ENCODE peak calls at places on chromosomes 5 and 9, in seven cellular contexts. M, Y, G, O, R, W and J are unnamed samples.
A peak's percentile ranks its signal among the peaks of the same experiment; 100 is the strongest.

GRCh38 chr5:181064987-181065386 is 24.9 kb downstream of the BTNL9 start:
- DNase-seq in G (peak; percentile 70), O (no peak), M (no peak), R (no peak), W (no peak), Y (no peak), J (no peak)

GRCh38 chr5:154194348-154195329 is 4.1 kb downstream of the GALNT10 start:
- DNase-seq in M (peak; percentile 25), Y (no peak), W (no peak), R (no peak), O (no peak), G (no peak), J (peak; percentile 45)

GRCh38 chr9:136441191-136441680 is 1.6 kb upstream of the INPP5E start:
- DNase-seq in O (no peak), G (no peak), W (no peak), M (no peak), Y (no peak), R (peak; percentile 53), J (no peak)

GRCh38 chr9:109319631-109320233 is 1.1 kb downstream of the EPB41L4B start:
- DNase-seq in Y (no peak), M (no peak), W (no peak), O (no peak), G (no peak), R (peak; percentile 40), J (peak; percentile 44)

GRCh38 chr9:81393985-81394811 is 295.1 kb downstream of the TLE1 start:
- DNase-seq in Y (no peak), G (no peak), M (no peak), R (no peak), W (no peak), O (no peak), J (no peak)

GRCh38 chr9:98482248-98482647 is 226.5 kb downstream of the GABBR2 start:
- DNase-seq in M (no peak), G (no peak), O (no peak), W (no peak), R (no peak), Y (no peak), J (no peak)

GRCh38 chr5:62371409-62371808 is 32.3 kb downstream of the DIMT1 start:
- DNase-seq in M (no peak), O (no peak), R (no peak), G (no peak), W (no peak), Y (no peak), J (no peak)

GRCh38 chr9:68822596-68823165 is 117.6 kb downstream of the PIP5K1B start:
- DNase-seq in Y (no peak), R (peak; percentile 25), G (no peak), W (no peak), O (peak; percentile 65), M (no peak), J (peak; percentile 62)

GRCh38 chr9:134230092-134230941 is 66.0 kb upstream of the RNU6ATAC start:
- DNase-seq in R (no peak), W (no peak), O (no peak), Y (no peak), M (no peak), G (no peak), J (no peak)

GRCh38 chr9:87567988-87568800 is 70.5 kb downstream of the DAPK1 start:
- DNase-seq in W (no peak), M (no peak), O (no peak), R (no peak), G (no peak), Y (no peak), J (no peak)

GRCh38 chr9:72880821-72881220 is 72.0 kb downstream of the ALDH1A1 start:
- DNase-seq in M (no peak), Y (no peak), W (no peak), R (no peak), O (no peak), G (no peak), J (no peak)

GRCh38 chr5:154369682-154370081 is 76.1 kb upstream of the SAP30L start:
- DNase-seq in Y (no peak), M (no peak), G (no peak), O (no peak), R (no peak), W (no peak), J (no peak)

GRCh38 chr5:178377583-178378270 is 145.1 kb upstream of the PHYKPL start:
- DNase-seq in G (no peak), O (no peak), M (no peak), Y (no peak), R (no peak), W (no peak), J (no peak)

GRCh38 chr5:126031989-126032716 is 391.1 kb upstream of the GRAMD2B start:
- DNase-seq in Y (no peak), W (peak; percentile 23), G (no peak), R (peak; percentile 35), M (peak; percentile 33), O (peak; percentile 79), J (peak; percentile 33)

GRCh38 chr5:1293997-1294838 is 650 bp downstream of the TERT start:
- DNase-seq in R (no peak), M (no peak), G (peak; percentile 75), O (no peak), W (no peak), Y (no peak), J (peak; percentile 17)

GRCh38 chr5:1292846-1293415 is 1.9 kb downstream of the TERT start:
- DNase-seq in Y (no peak), M (no peak), W (no peak), R (no peak), G (peak; percentile 49), O (no peak), J (no peak)

GRCh38 chr5:1293416-1293996 is 1.4 kb downstream of the TERT start:
- DNase-seq in G (peak; percentile 76), R (no peak), O (no peak), M (no peak), Y (no peak), W (no peak), J (no peak)

GRCh38 chr5:1295650-1296037 is 776 bp upstream of the TERT start:
- DNase-seq in W (no peak), G (peak; percentile 80), R (no peak), M (no peak), Y (no peak), O (no peak), J (no peak)

GRCh38 chr5:1294839-1295649 is at the start of gene TERT:
- DNase-seq in G (peak; percentile 82), M (no peak), Y (no peak), W (no peak), O (no peak), R (no peak), J (peak; percentile 57)
- TF ChIP-seq POLR2A in G (no peak), M (no peak), Y (no peak), W (no peak), O (no peak), R (no peak), J (no peak)

DNA sequence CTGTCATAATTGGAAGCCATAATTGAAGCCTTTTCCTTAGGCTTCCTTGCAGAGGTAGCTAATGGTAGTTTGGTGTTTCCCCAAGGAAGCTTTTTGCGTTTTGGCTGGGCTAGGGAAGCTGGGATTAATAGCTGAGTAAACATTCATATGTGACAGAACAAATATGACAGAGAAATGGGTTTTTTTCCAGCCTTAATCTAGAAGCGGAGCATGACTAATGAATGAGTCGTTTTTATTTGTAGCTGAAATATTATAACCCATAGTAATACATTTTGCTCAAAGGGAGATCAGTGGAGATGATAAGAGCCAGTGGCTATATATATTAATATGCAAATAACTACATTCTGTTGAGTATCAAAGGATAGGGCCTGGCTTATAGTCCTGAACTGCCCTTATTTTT is 17.1 kb downstream of the HMGXB3 start:
- DNase-seq in Y (no peak), M (peak; percentile 69), O (no peak), R (no peak), W (no peak), G (no peak), J (no peak)
- H3K4me3 ChIP-seq in Y (no peak overlapping the region), M (no peak overlapping the region), O (no peak overlapping the region), R (no peak overlapping the region), W (no peak overlapping the region), G (no peak overlapping the region), J (no peak overlapping the region)

GRCh38 chr5:55699041-55699688 is 13.0 kb downstream of the SLC38A9 start:
- DNase-seq in Y (no peak), G (no peak), M (no peak), W (no peak), R (no peak), O (no peak), J (no peak)

GRCh38 chr5:55691265-55692105 is 20.6 kb downstream of the SLC38A9 start:
- DNase-seq in G (no peak), M (peak; percentile 57), W (no peak), O (no peak), Y (no peak), R (no peak), J (no peak)

GRCh38 chr5:55692509-55692908 is 19.6 kb downstream of the SLC38A9 start:
- DNase-seq in G (no peak), W (no peak), M (no peak), O (no peak), Y (no peak), R (no peak), J (no peak)

GRCh38 chr5:55692106-55692417 is 20.1 kb downstream of the SLC38A9 start:
- DNase-seq in Y (no peak), G (no peak), W (no peak), O (no peak), R (no peak), M (no peak), J (no peak)

DNA sequence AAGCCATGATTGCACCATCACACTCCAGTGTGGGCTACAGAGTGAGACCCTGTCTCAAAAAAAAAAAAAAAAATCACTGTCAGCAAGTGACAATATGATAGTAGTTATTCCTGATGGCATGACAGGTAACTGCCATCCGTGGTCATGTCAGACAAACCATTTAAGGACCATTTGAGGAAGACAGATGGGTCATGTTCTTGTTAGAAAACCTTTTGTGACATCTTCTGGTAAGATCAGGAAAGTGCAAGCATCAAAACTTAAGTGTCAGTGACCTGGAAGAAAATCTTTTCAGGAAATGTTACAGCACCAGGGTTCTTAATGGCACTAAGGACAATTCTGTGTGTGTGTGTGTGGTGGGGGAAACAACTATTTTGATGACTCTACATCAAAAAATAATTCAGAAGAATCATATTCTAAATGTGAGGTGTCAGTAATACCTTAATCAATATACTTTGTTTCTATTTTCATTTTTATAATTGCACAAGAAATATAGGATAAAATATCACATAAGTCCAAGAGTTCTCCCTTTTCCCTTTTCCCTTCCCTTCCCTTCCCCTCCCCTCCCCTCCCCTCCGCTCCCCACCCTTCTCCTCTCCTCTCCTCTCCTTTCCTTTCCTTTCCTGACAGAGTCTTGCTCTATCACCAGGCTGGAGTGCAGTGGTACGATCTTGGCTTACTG is 17.8 kb downstream of the SLC38A9 start:
- DNase-seq in R (no peak), W (no peak), Y (no peak), O (no peak), G (no peak), M (peak; percentile 15), J (no peak)
- TF ChIP-seq CTCF in R (no peak), W (peak; percentile 49), Y (no peak), O (no peak), G (no peak), M (peak; percentile 20), J (no peak)

DNA sequence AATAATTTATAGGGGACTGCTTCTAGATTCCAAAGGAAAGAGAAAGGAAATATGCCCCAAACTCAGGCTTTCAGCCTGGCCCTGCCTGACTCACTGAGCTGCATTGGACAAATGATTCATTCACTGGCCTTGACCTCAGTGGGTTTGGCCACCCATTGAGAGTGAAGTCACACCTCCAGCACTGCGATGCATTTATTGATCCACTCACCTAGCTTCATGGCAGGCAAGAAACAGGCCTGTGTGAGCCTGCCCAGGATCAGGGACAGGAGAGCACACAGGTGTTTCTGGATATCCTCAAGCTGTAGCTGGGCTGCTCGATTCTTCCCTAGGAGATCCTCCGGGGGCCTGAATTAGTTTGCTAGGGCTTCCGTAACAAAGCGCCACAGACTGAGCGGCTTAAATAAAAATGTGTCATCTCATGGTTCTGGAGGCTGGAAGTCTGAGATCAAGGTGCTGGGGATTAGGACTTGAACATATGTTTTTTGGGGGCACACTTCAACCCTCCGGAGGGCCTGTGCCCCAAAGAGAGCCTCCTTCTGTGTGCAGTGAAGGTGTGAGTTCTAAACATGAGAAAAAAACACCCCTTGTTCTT is 7.3 kb upstream of the DUSP1 start:
- DNase-seq in Y (no peak), R (peak; percentile 84), M (peak; percentile 65), G (peak; percentile 90), O (no peak), W (peak; percentile 57), J (peak; percentile 56)
- TF ChIP-seq POLR2A in Y (no peak), R (no peak), M (no peak), G (no peak), O (no peak), W (no peak), J (no peak)